ENCODE peak calls at places on chromosomes 4 and X, in five cellular contexts. H, L, U, J and Q are unnamed samples.

GRCh38 chr4:183483997-183484396 is 20.9 kb upstream of the ING2 start:
- DNase-seq in H (no peak), L (no peak), U (no peak), J (no peak), Q (no peak)

GRCh38 chr4:110164251-110164650 is 34.2 kb downstream of the ELOVL6 start:
- DNase-seq in H (no peak), L (no peak), U (no peak), J (no peak), Q (no peak)

GRCh38 chr4:14176613-14177012 is 549.1 kb upstream of the BOD1L1 start:
- DNase-seq in H (no peak), L (no peak), U (no peak), J (no peak), Q (no peak)

GRCh38 chr4:150591284-150591874 is 9.4 kb downstream of the MAB21L2 start:
- DNase-seq in H (no peak), L (no peak), U (no peak), J (no peak), Q (no peak)

GRCh38 chr4:142331646-142332045 is 514.5 kb downstream of the INPP4B start:
- DNase-seq in H (no peak), L (peak), U (no peak), J (no peak), Q (no peak)

GRCh38 chr4:107740381-107740780 is 20.3 kb upstream of the PAPSS1 start:
- DNase-seq in H (no peak), L (no peak), U (no peak), J (no peak), Q (no peak)

GRCh38 chr4:2596153-2596552 is 59.7 kb downstream of the FAM193A start:
- DNase-seq in H (no peak), L (no peak), U (no peak), J (no peak), Q (no peak)

GRCh38 chr4:40233227-40233626 is 36.4 kb downstream of the RHOH start:
- DNase-seq in H (no peak), L (no peak), U (no peak), J (no peak), Q (no peak)

GRCh38 chrX:1444896-1445480 is 7.7 kb downstream of the ASMTL start:
- DNase-seq in H (no peak), L (no peak), U (no peak), J (peak), Q (peak)

GRCh38 chr4:166153539-166153938 is 280.5 kb downstream of the TLL1 start:
- DNase-seq in H (no peak), L (peak), U (no peak), J (no peak), Q (no peak)

GRCh38 chrX:95893632-95894031 is 791.0 kb upstream of the DIAPH2 start:
- DNase-seq in H (no peak), L (no peak), U (no peak), J (no peak), Q (no peak)

GRCh38 chr4:189088783-189089182 is 851.9 kb upstream of the FRG1 start:
- DNase-seq in H (no peak), L (no peak), U (no peak), J (no peak), Q (no peak)

GRCh38 chrX:17046478-17047097 is 100.1 kb downstream of the REPS2 start:
- DNase-seq in H (peak), L (peak), U (peak), J (peak), Q (no peak)

GRCh38 chr4:87633239-87633638 is 16.8 kb upstream of the DMP1 start:
- DNase-seq in H (no peak), L (no peak), U (no peak), J (no peak), Q (no peak)

GRCh38 chr4:108725457-108725856 is 37.4 kb downstream of the ETNPPL start:
- DNase-seq in H (no peak), L (no peak), U (no peak), J (no peak), Q (no peak)

GRCh38 chrX:15738686-15739016 is 581 bp downstream of the CA5B start:
- DNase-seq in H (peak), L (no peak), U (no peak), J (no peak), Q (no peak)

GRCh38 chr4:75470738-75471137 is 43.5 kb downstream of the RCHY1 start:
- DNase-seq in H (no peak), L (no peak), U (no peak), J (no peak), Q (no peak)

GRCh38 chrX:139224953-139225665 is 305.4 kb upstream of the F9 start:
- DNase-seq in H (no peak), L (no peak), U (no peak), J (no peak), Q (no peak)

GRCh38 chr4:168694669-168695068 is 197.8 kb downstream of the PALLD start:
- DNase-seq in H (no peak), L (no peak), U (no peak), J (no peak), Q (no peak)

GRCh38 chrX:56788229-56788628 is 59.2 kb downstream of the NBDY start:
- DNase-seq in H (no peak), L (no peak), U (no peak), J (no peak), Q (peak)

GRCh38 chrX:107743995-107744394 is 31.6 kb downstream of the TSC22D3 start:
- DNase-seq in H (no peak), L (no peak), U (no peak), J (no peak), Q (no peak)

GRCh38 chr4:91113130-91113706 is 986.0 kb downstream of the CCSER1 start:
- DNase-seq in H (no peak), L (peak), U (no peak), J (no peak), Q (no peak)

GRCh38 chr4:185190001-185190856 is 13.6 kb downstream of the CFAP97 start:
- DNase-seq in H (no peak), L (no peak), U (no peak), J (no peak), Q (no peak)

GRCh38 chrX:38256019-38256418 is 35.3 kb upstream of the SRPX start:
- DNase-seq in H (no peak), L (no peak), U (no peak), J (no peak), Q (peak)

GRCh38 chr4:95289028-95289634 is 259.6 kb downstream of the UNC5C start:
- DNase-seq in H (no peak), L (no peak), U (no peak), J (no peak), Q (no peak)

GRCh38 chr4:184166736-184167135 is 50.9 kb downstream of the ENPP6 start:
- DNase-seq in H (no peak), L (no peak), U (no peak), J (no peak), Q (no peak)

GRCh38 chr4:89352541-89352940 is 44.9 kb upstream of the GPRIN3 start:
- DNase-seq in H (no peak), L (no peak), U (no peak), J (no peak), Q (no peak)

GRCh38 chrX:125953769-125954168 is 212.3 kb downstream of the DCAF12L2 start:
- DNase-seq in H (no peak), L (no peak), U (no peak), J (no peak), Q (no peak)

GRCh38 chr4:125268065-125268755 is 46.5 kb upstream of the FAT4 start:
- DNase-seq in H (no peak), L (no peak), U (no peak), J (no peak), Q (no peak)

GRCh38 chr4:6272863-6273660 is 3.4 kb downstream of the WFS1 start:
- DNase-seq in H (no peak), L (peak), U (no peak), J (peak), Q (peak)

GRCh38 chr4:77617203-77617602 is 11.6 kb downstream of the CXCL13 start:
- DNase-seq in H (no peak), L (no peak), U (no peak), J (no peak), Q (no peak)

GRCh38 chr4:168141733-168142132 is 49.4 kb downstream of the ANXA10 start:
- DNase-seq in H (no peak), L (no peak), U (no peak), J (no peak), Q (no peak)